ENCODE peak calls at places on chromosomes 6 and 20, in four cellular contexts. T, O, Y and S are unnamed samples.

GRCh38 chr6:111731404-111732195 is 125.9 kb upstream of the TRAF3IP2 start:
- DNase-seq in T (no peak), Y (no peak), O (no peak), S (no peak)

GRCh38 chr6:111559193-111560097 is 46.2 kb downstream of the TRAF3IP2 start:
- DNase-seq in T (no peak), Y (peak), O (no peak), S (no peak)

GRCh38 chr20:3313681-3314080 is 74.7 kb upstream of the SLC4A11 start:
- DNase-seq in O (no peak), Y (peak), T (no peak), S (no peak)

GRCh38 chr6:164825386-164825785 is 484.0 kb downstream of the C6orf118 start:
- DNase-seq in Y (no peak), T (no peak), O (no peak), S (no peak)

GRCh38 chr6:43927525-43928210 is 157.7 kb downstream of the VEGFA start:
- DNase-seq in T (peak), Y (no peak), O (peak), S (peak)

GRCh38 chr6:39882567-39882953 is 51.7 kb downstream of the MOCS1 start:
- DNase-seq in Y (peak), T (no peak), O (no peak), S (no peak)

GRCh38 chr20:8020314-8021079 is 936 bp upstream of the TMX4 start:
- DNase-seq in Y (no peak), T (no peak), O (no peak), S (no peak)

GRCh38 chr6:127907960-127908640 is 7.2 kb upstream of the THEMIS start:
- DNase-seq in T (no peak), O (no peak), Y (no peak), S (no peak)

GRCh38 chr20:63453029-63453523 is 19.4 kb downstream of the KCNQ2 start:
- DNase-seq in O (no peak), T (no peak), Y (no peak), S (no peak)

GRCh38 chr20:17327185-17327780 is 100.4 kb downstream of the PCSK2 start:
- DNase-seq in O (no peak), T (no peak), Y (peak), S (no peak)

GRCh38 chr6:6008648-6009421 is 2.1 kb upstream of the NRN1 start:
- DNase-seq in Y (peak), T (peak), O (peak), S (no peak)

GRCh38 chr6:43257746-43258145 is 14.5 kb downstream of the TTBK1 start:
- DNase-seq in O (no peak), T (no peak), Y (no peak), S (no peak)

GRCh38 chr6:34070315-34071110 is 75.4 kb downstream of the GRM4 start:
- DNase-seq in O (no peak), Y (no peak), T (peak), S (no peak)

GRCh38 chr20:2104236-2104635 is 2.6 kb downstream of the STK35 start:
- DNase-seq in T (no peak), O (no peak), Y (no peak), S (no peak)

GRCh38 chr6:166954118-166954713 is 2.1 kb downstream of the RNASET2 start:
- DNase-seq in T (no peak), Y (no peak), O (no peak), S (no peak)

GRCh38 chr6:7776509-7776908 is 50.6 kb downstream of the BMP6 start:
- DNase-seq in O (no peak), Y (no peak), T (no peak), S (no peak)

GRCh38 chr6:98824163-98824906 is 10.0 kb upstream of the POU3F2 start:
- DNase-seq in T (no peak), Y (no peak), O (no peak), S (no peak)

GRCh38 chr6:34063641-34064040 is 82.2 kb downstream of the GRM4 start:
- DNase-seq in O (no peak), Y (no peak), T (no peak), S (no peak)

GRCh38 chr6:33667776-33668175 is 43.7 kb downstream of the UQCC2 start:
- DNase-seq in O (no peak), Y (no peak), T (no peak), S (no peak)

GRCh38 chr6:14417377-14417776 is 299.8 kb downstream of the CD83 start:
- DNase-seq in O (no peak), T (peak), Y (no peak), S (peak)

GRCh38 chr20:37686762-37687477 is 6.9 kb upstream of the CTNNBL1 start:
- DNase-seq in T (peak), O (no peak), Y (no peak), S (no peak)

GRCh38 chr6:150004101-150004782 is 21.1 kb downstream of the RAET1L start:
- DNase-seq in O (no peak), T (no peak), Y (no peak), S (no peak)

GRCh38 chr6:13624871-13625288 is 9.7 kb downstream of the NOL7 start:
- DNase-seq in Y (peak), T (peak), O (no peak), S (no peak)

GRCh38 chr6:29647927-29648642 is 8.8 kb upstream of the MOG start:
- DNase-seq in Y (peak), O (no peak), T (peak), S (no peak)

GRCh38 chr20:5806457-5807263 is 56.5 kb downstream of the SHLD1 start:
- DNase-seq in T (no peak), O (no peak), Y (no peak), S (no peak)

GRCh38 chr6:47952640-47953039 is 158.4 kb downstream of the PTCHD4 start:
- DNase-seq in O (no peak), Y (no peak), T (no peak), S (no peak)

GRCh38 chr20:10673176-10673830 is 496 bp downstream of the JAG1 start:
- DNase-seq in T (no peak), O (peak), Y (peak), S (no peak)

GRCh38 chr20:34070079-34070439 is 42.0 kb downstream of the EIF2S2 start:
- DNase-seq in Y (no peak), O (no peak), T (no peak), S (no peak)

GRCh38 chr20:1937316-1937976 is 42.2 kb downstream of the SIRPA start:
- DNase-seq in Y (no peak), T (no peak), O (no peak), S (no peak)

GRCh38 chr6:31970604-31971271 is 1.2 kb downstream of the DXO start:
- DNase-seq in Y (peak), O (peak), T (no peak), S (no peak)

GRCh38 chr20:13009682-13010406 is 1.1 kb downstream of the SPTLC3 start:
- DNase-seq in Y (peak), O (no peak), T (peak), S (peak)

GRCh38 chr6:148713896-148714295 is 32.9 kb upstream of the UST start:
- DNase-seq in Y (no peak), O (no peak), T (no peak), S (no peak)

GRCh38 chr6:7112741-7113313 is 5.1 kb downstream of the RREB1 start:
- DNase-seq in Y (peak), T (peak), O (no peak), S (peak)

GRCh38 chr6:159529820-159530405 is 163.1 kb downstream of the SOD2 start:
- DNase-seq in Y (no peak), O (no peak), T (no peak), S (no peak)

GRCh38 chr20:25270829-25271251 is 23.0 kb downstream of the PYGB start:
- DNase-seq in O (peak), Y (no peak), T (no peak), S (no peak)

GRCh38 chr6:159184559-159184958 is 15.4 kb downstream of the FNDC1 start:
- DNase-seq in O (no peak), T (no peak), Y (no peak), S (no peak)

GRCh38 chr20:13344671-13345070 is 123.6 kb downstream of the ISM1 start:
- DNase-seq in Y (no peak), O (no peak), T (no peak), S (no peak)

GRCh38 chr20:46159101-46159897 is 41.2 kb downstream of the CD40 start:
- DNase-seq in Y (no peak), T (no peak), O (no peak), S (no peak)

GRCh38 chr6:167757821-167758220 is 68.9 kb upstream of the AFDN start:
- DNase-seq in O (no peak), T (no peak), Y (no peak), S (no peak)

DNA sequence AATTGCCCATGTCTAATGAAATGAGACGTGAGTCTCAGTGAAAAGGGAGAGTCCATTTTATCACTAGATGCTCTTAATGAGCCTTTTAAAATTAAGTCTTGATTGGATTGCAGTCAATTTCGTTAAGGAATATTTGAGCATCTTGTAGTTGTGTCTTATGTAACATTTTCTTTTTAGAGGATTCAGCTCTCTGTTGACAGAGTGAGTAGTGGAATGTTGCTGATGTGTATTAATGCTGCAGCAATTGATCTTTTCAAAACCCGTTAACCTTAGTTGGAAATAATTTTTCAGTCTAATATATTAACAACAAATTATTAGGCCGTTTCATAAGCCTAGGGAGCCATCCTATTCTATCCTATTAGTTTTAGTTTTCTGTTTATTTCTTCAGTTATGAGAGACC is 77.4 kb downstream of the QKI start:
- DNase-seq in Y (no peak), O (no peak), T (no peak), S (no peak)
- H3K27ac ChIP-seq in Y (no peak), O (no peak), T (no peak), S (peak)

GRCh38 chr6:36959555-36960250 is 5.2 kb downstream of the PI16 start:
- DNase-seq in Y (no peak), T (no peak), O (no peak), S (no peak)
- H3K27ac ChIP-seq in Y (no peak), T (no peak), O (no peak), S (no peak)

GRCh38 chr20:41009960-41010359 is 18.7 kb upstream of the TOP1 start:
- DNase-seq in Y (no peak), O (no peak), T (no peak), S (no peak)
- H3K27ac ChIP-seq in Y (no peak), O (no peak), T (no peak), S (no peak)

GRCh38 chr20:41175201-41175651 is 37.9 kb downstream of the PLCG1 start:
- DNase-seq in Y (no peak), T (no peak), O (no peak), S (no peak)
- H3K27ac ChIP-seq in Y (no peak), T (peak), O (peak), S (no peak)